ENCODE peak calls at places on chromosomes 12 and 14, in five cellular contexts. O is A549, M is prostate gland, X is heart left ventricle, U is gastrocnemius medialis. V is an unnamed sample.

GRCh38 chr14:58904771-58905170 is 267.0 kb downstream of the DACT1 start:
- DNase-seq in O (no peak), M (no peak), X (no peak), U (no peak), V (no peak)

GRCh38 chr14:68548194-68549056 is 244.4 kb downstream of the ZFP36L1 start:
- DNase-seq in O (peak; percentile 80), M (peak; percentile 84), X (peak; percentile 88), U (peak; percentile 93), V (peak; percentile 49)

GRCh38 chr14:29654910-29655590 is 272.6 kb downstream of the PRKD1 start:
- DNase-seq in O (no peak), M (no peak), X (no peak), U (no peak), V (no peak)

GRCh38 chr12:123935956-123936355 is 36.7 kb downstream of the CCDC92 start:
- DNase-seq in O (no peak), M (no peak), X (no peak), U (no peak), V (no peak)

GRCh38 chr14:54175298-54175942 is 218.8 kb upstream of the BMP4 start:
- DNase-seq in O (peak; percentile 55), M (peak; percentile 59), X (no peak), U (peak; percentile 15), V (peak; percentile 29)

GRCh38 chr12:2575245-2575644 is 219.5 kb upstream of the FKBP4 start:
- DNase-seq in O (no peak), M (no peak), X (no peak), U (no peak), V (no peak)

GRCh38 chr12:75656650-75657049 is 145.2 kb upstream of the KRR1 start:
- DNase-seq in O (no peak), M (no peak), X (no peak), U (no peak), V (peak; percentile 39)

GRCh38 chr14:48925184-48925583 is 661.0 kb downstream of the RPS29 start:
- DNase-seq in O (no peak), M (no peak), X (no peak), U (no peak), V (no peak)

GRCh38 chr12:117907108-117907689 is 61.6 kb downstream of the KSR2 start:
- DNase-seq in O (no peak), M (no peak), X (no peak), U (no peak), V (no peak)

DNA sequence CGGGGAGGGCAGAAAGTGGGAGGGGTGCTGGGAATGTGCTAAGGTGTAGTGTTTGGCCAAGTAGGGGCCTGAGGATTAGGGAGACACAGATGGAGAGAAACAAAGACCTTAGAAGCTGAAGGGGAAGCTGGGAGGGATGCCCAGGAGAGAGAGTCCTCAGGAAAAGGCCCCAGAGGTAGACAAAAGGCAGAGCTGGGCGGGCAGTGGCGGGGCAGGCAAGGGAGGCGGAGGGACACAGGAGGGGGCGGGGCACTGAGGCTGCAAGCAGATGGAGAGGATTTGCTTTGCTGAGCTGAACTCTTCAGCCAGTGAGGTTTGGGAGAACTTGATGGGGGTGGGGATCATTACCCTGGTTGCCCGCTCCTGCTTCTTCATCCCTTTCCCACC is 2.8 kb downstream of the PTMS start:
- DNase-seq in O (no peak), M (peak; percentile 71), X (no peak), U (no peak), V (no peak)
- TF ChIP-seq POLR2A in O (no peak), M (no peak), X (no peak), U (no peak), V (no peak)

GRCh38 chr14:104752735-104753527 is at the start of gene SIVA1:
- DNase-seq in O (peak; percentile 98), M (peak; percentile 99), X (peak; percentile 100), U (peak; percentile 99), V (peak; percentile 99)

GRCh38 chr14:104751539-104752337 is 1.2 kb upstream of the SIVA1 start:
- DNase-seq in O (no peak), M (no peak), X (peak; percentile 73), U (no peak), V (no peak)

GRCh38 chr14:104750658-104751057 is 2.3 kb upstream of the SIVA1 start:
- DNase-seq in O (no peak), M (no peak), X (no peak), U (peak; percentile 26), V (no peak)

GRCh38 chr14:104753528-104754212 is 723 bp downstream of the SIVA1 start:
- DNase-seq in O (no peak), M (no peak), X (no peak), U (no peak), V (no peak)

DNA sequence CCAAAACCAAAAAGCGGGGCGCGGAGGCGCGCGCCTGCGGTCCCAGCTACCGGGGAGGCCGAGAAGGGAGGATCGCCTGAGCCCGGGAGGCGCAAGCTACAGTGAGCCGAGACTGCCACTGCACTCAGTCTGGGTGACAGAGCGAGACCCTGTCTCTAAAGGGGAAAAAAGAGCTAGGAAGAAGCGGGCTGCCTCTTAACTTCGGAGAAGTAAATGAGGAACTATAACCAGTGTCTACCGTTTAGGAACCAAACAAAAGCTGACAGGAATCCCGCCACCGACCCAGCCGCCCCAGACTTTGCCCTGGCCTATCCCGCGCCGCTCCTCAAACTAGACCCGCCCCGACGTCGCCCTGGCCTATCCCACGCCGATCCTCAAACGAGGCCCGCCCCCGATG is 611 bp upstream of the SIVA1 start:
- DNase-seq in O (peak; percentile 95), M (no peak), X (no peak), U (no peak), V (peak; percentile 95)
- TF ChIP-seq POLR2A in O (no peak), M (peak; percentile 47), X (peak; percentile 27), U (peak; percentile 6), V (no peak)

GRCh38 chr12:6662906-6663742 is at the start of gene ING4:
- DNase-seq in O (peak; percentile 100), M (peak; percentile 100), X (peak; percentile 97), U (peak; percentile 99), V (peak; percentile 94)
- TF ChIP-seq POLR2A in O (no peak), M (peak; percentile 45), X (no peak), U (no peak), V (no peak)

GRCh38 chr12:96261557-96261956 is 67.4 kb downstream of the ELK3 start:
- DNase-seq in O (no peak), M (no peak), X (no peak), U (no peak), V (no peak)
- TF ChIP-seq POLR2A in O (no peak), M (no peak), X (no peak), U (no peak), V (no peak)

DNA sequence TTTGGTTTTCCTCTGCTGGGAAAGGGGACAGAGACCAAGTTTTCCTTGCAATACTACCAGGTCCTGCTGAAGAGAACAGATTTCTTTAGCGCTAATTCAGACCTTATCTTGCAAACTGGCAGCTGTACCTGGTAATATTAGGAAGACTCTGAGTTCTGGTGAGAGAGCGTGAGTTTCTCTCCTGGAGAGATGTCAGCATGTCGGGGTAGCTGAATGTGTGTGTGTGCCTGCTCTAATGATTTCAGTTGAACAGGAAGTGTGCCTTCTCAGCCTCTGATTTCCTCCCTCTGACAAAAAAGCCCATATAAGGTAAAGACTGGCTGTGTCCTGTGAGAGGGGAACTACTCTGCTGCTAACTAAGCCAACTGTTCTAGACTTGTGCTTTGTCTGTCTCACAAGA is 10.3 kb upstream of the ERP27 start:
- DNase-seq in O (no peak), M (no peak), X (no peak), U (peak; percentile 25), V (no peak)
- TF ChIP-seq POLR2A in O (no peak), M (no peak), X (peak; percentile 55), U (peak; percentile 28), V (no peak)

GRCh38 chr14:70666364-70666691 is 24.6 kb downstream of the TTC9 start:
- DNase-seq in O (no peak), M (no peak), X (no peak), U (no peak), V (no peak)

GRCh38 chr14:70664698-70665447 is 23.2 kb downstream of the TTC9 start:
- DNase-seq in O (no peak), M (peak; percentile 36), X (no peak), U (no peak), V (no peak)

GRCh38 chr14:70663707-70664179 is 22.0 kb downstream of the TTC9 start:
- DNase-seq in O (no peak), M (no peak), X (no peak), U (peak; percentile 12), V (no peak)

GRCh38 chr14:70662816-70663215 is 21.1 kb downstream of the TTC9 start:
- DNase-seq in O (no peak), M (no peak), X (no peak), U (no peak), V (no peak)

GRCh38 chr14:70665448-70666363 is 24.0 kb downstream of the TTC9 start:
- DNase-seq in O (peak; percentile 50), M (peak; percentile 93), X (no peak), U (peak; percentile 20), V (peak; percentile 45)
- TF ChIP-seq POLR2A in O (no peak), M (no peak), X (no peak), U (no peak), V (no peak)

GRCh38 chr12:121858662-121859572 is at the start of gene HPD:
- DNase-seq in O (no peak), M (peak; percentile 40), X (peak; percentile 73), U (peak; percentile 84), V (peak; percentile 74)

GRCh38 chr12:121857322-121858246 is 1.1 kb downstream of the HPD start:
- DNase-seq in O (no peak), M (no peak), X (no peak), U (no peak), V (no peak)

GRCh38 chr12:121858318-121858661 is 369 bp downstream of the HPD start:
- DNase-seq in O (no peak), M (no peak), X (no peak), U (no peak), V (no peak)

GRCh38 chr12:121861549-121862254 is 3.0 kb upstream of the HPD start:
- DNase-seq in O (no peak), M (no peak), X (no peak), U (no peak), V (no peak)

GRCh38 chr12:121860257-121860656 is 1.6 kb upstream of the HPD start:
- DNase-seq in O (no peak), M (no peak), X (no peak), U (peak; percentile 30), V (no peak)
- TF ChIP-seq POLR2A in O (no peak), M (no peak), X (no peak), U (no peak), V (no peak)

DNA sequence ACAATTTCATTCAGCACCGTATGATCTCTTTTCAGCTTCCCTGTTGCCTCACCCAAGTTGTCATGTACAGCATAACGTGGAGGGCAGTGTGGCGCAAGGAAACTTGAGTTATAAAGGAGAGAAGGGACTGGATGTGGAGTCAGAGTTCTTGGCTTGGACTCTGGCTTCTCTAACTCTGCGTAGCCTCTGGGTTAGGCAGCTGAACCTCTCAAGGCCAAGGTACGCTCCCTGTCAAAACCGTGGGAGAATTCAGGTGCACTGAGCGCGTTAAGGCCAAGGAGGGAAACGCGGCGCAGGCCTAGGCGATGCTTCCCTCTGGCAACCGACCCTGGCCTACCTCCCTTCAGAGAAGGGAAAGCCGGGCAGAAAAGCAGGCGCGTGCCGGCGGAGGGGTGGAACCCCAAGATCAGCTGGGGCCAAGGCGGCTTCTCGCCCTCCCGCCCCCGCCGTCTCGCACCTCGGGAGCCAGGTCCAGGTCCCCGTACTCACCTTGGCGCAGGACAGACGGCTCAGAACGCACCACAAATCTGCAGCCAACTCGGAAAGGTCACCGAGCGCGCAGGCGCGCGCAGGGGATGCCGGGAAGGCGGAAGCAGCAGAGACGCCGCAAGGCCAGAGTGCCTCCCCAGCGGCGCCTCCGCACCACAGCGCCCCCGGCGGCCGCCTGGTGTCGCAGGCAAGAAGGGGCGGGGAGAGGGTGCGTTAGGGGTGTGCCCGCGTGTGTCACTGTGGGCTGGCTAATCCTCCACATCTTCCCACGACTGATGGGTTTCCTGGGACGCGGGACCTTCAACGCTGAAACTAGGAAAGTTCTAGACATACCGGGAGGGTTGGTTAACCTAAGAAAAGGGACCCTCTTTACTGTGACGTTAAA is 7.0 kb upstream of the TDRD9 start:
- DNase-seq in O (peak; percentile 87), M (peak; percentile 86), X (peak; percentile 97), U (peak; percentile 91), V (peak; percentile 95)
- TF ChIP-seq POLR2A in O (peak; percentile 80), M (peak; percentile 64), X (peak; percentile 73), U (peak; percentile 70), V (peak; percentile 68)